ENCODE peak calls at places on chromosomes 6 and 20, in seven cellular contexts. Z, S, P, F, T, O and H are unnamed samples.

GRCh38 chr6:37576336-37576737 is 76.6 kb upstream of the CCDC167 start:
- DNase-seq in Z (no peak), S (peak), P (no peak), F (no peak), T (peak), O (no peak), H (no peak)

GRCh38 chr20:47295921-47296426 is 60.5 kb downstream of the ZMYND8 start:
- DNase-seq in Z (no peak), S (peak), P (no peak), F (peak), T (no peak), O (no peak), H (no peak)

GRCh38 chr6:117396228-117396627 is 29.5 kb downstream of the ROS1 start:
- DNase-seq in Z (no peak), S (peak), P (no peak), F (no peak), T (no peak), O (no peak), H (no peak)

GRCh38 chr20:1336699-1337387 is 7.9 kb upstream of the SDCBP2 start:
- DNase-seq in Z (no peak), S (peak), P (peak), F (no peak), T (no peak), O (no peak), H (no peak)

GRCh38 chr20:37990571-37991151 is 42.6 kb downstream of the TTI1 start:
- DNase-seq in Z (peak), S (peak), P (no peak), F (no peak), T (peak), O (no peak), H (peak)

GRCh38 chr6:32623693-32624092 is 13.5 kb upstream of the HLA-DQA1 start:
- DNase-seq in Z (peak), S (no peak), P (no peak), F (no peak), T (no peak), O (no peak), H (no peak)

GRCh38 chr20:11247943-11248475 is 574.2 kb upstream of the JAG1 start:
- DNase-seq in Z (no peak), S (no peak), P (no peak), F (no peak), T (no peak), O (no peak), H (no peak)

GRCh38 chr20:51767867-51768758 is at the start of gene ATP9A:
- DNase-seq in Z (no peak), S (peak), P (no peak), F (no peak), T (no peak), O (no peak), H (no peak)

GRCh38 chr6:61606500-61606899 is 679.5 kb downstream of the KHDRBS2 start:
- DNase-seq in Z (no peak), S (no peak), P (no peak), F (no peak), T (no peak), O (no peak), H (no peak)

GRCh38 chr6:10431423-10432164 is 16.7 kb upstream of the TFAP2A start:
- DNase-seq in Z (no peak), S (peak), P (no peak), F (no peak), T (no peak), O (no peak), H (no peak)

GRCh38 chr20:761418-762381 is 6.6 kb downstream of the SLC52A3 start:
- DNase-seq in Z (no peak), S (no peak), P (no peak), F (no peak), T (no peak), O (no peak), H (no peak)

GRCh38 chr6:113442040-113442439 is 415.1 kb upstream of the MARCKS start:
- DNase-seq in Z (no peak), S (no peak), P (no peak), F (no peak), T (no peak), O (peak), H (no peak)

GRCh38 chr6:30378290-30378937 is 33.5 kb downstream of the RPP21 start:
- DNase-seq in Z (no peak), S (peak), P (no peak), F (no peak), T (peak), O (no peak), H (no peak)

GRCh38 chr6:140071601-140072062 is 697.2 kb upstream of the CITED2 start:
- DNase-seq in Z (no peak), S (peak), P (no peak), F (no peak), T (no peak), O (no peak), H (no peak)

GRCh38 chr6:13526718-13527668 is 39.6 kb upstream of the GFOD1 start:
- DNase-seq in Z (peak), S (no peak), P (peak), F (no peak), T (no peak), O (peak), H (peak)

GRCh38 chr6:167664678-167665445 is 161.8 kb upstream of the AFDN start:
- DNase-seq in Z (no peak), S (no peak), P (no peak), F (no peak), T (no peak), O (no peak), H (no peak)

GRCh38 chr6:155078331-155078745 is 83.2 kb downstream of the TIAM2 start:
- DNase-seq in Z (no peak), S (no peak), P (no peak), F (no peak), T (no peak), O (no peak), H (no peak)

GRCh38 chr6:42128460-42129359 is 13.7 kb downstream of the C6orf132 start:
- DNase-seq in Z (no peak), S (no peak), P (no peak), F (no peak), T (no peak), O (no peak), H (no peak)

GRCh38 chr20:3716195-3716834 is 3.9 kb upstream of the SIGLEC1 start:
- DNase-seq in Z (peak), S (peak), P (peak), F (no peak), T (peak), O (peak), H (no peak)

GRCh38 chr6:148997863-148998262 is 251.0 kb downstream of the UST start:
- DNase-seq in Z (no peak), S (peak), P (no peak), F (no peak), T (no peak), O (no peak), H (no peak)

GRCh38 chr20:55375920-55376319 is 629.4 kb downstream of the CBLN4 start:
- DNase-seq in Z (no peak), S (no peak), P (peak), F (no peak), T (no peak), O (no peak), H (no peak)

GRCh38 chr6:116563830-116564229 is 7.5 kb upstream of the RWDD1 start:
- DNase-seq in Z (no peak), S (no peak), P (no peak), F (no peak), T (no peak), O (no peak), H (no peak)

GRCh38 chr6:164612731-164613130 is 696.7 kb downstream of the C6orf118 start:
- DNase-seq in Z (no peak), S (no peak), P (no peak), F (no peak), T (no peak), O (no peak), H (no peak)

GRCh38 chr6:134647861-134648260 is 302.0 kb downstream of the ALDH8A1 start:
- DNase-seq in Z (no peak), S (peak), P (no peak), F (no peak), T (no peak), O (no peak), H (no peak)

GRCh38 chr6:99822741-99823512 is 171.1 kb downstream of the MCHR2 start:
- DNase-seq in Z (peak), S (peak), P (peak), F (no peak), T (peak), O (peak), H (no peak)

GRCh38 chr6:71124340-71124739 is 164.3 kb upstream of the OGFRL1 start:
- DNase-seq in Z (no peak), S (no peak), P (no peak), F (no peak), T (no peak), O (no peak), H (no peak)

GRCh38 chr6:50520862-50521261 is 192.5 kb upstream of the TFAP2D start:
- DNase-seq in Z (no peak), S (no peak), P (no peak), F (no peak), T (no peak), O (no peak), H (no peak)

GRCh38 chr6:139144490-139145085 is 9.7 kb downstream of the HECA start:
- DNase-seq in Z (peak), S (no peak), P (no peak), F (no peak), T (no peak), O (no peak), H (no peak)